ENCODE peak calls at places on chromosomes 4 and X, in five cellular contexts. One of them, this sample, is unnamed.
A peak's percentile ranks its signal among the peaks of the same experiment; 100 is the strongest.

GRCh38 chr4:2436301-2436700 is 17.5 kb downstream of the CFAP99 start:
- DNase-seq in GM12878: no peak
- DNase-seq in IMR-90: no peak
- DNase-seq in A549: no peak
- DNase-seq in K562: no peak
- DNase-seq in this sample: peak; percentile 86

GRCh38 chr4:89929425-89930272 is 35.0 kb downstream of the MMRN1 start:
- DNase-seq in IMR-90: no peak
- DNase-seq in K562: no peak
- DNase-seq in GM12878: peak; percentile 41
- DNase-seq in A549: no peak
- DNase-seq in this sample: no peak

GRCh38 chr4:157978680-157979361 is 194.0 kb downstream of the GASK1B start:
- DNase-seq in IMR-90: peak; percentile 64
- DNase-seq in GM12878: no peak
- DNase-seq in A549: peak; percentile 33
- DNase-seq in K562: peak; percentile 58
- DNase-seq in this sample: peak; percentile 56

GRCh38 chr4:111681270-111681669 is 464.0 kb upstream of the FAM241A start:
- DNase-seq in A549: no peak
- DNase-seq in K562: no peak
- DNase-seq in IMR-90: no peak
- DNase-seq in GM12878: no peak
- DNase-seq in this sample: no peak

GRCh38 chrX:77009691-77010090 is 437.5 kb upstream of the FGF16 start:
- DNase-seq in A549: no peak
- DNase-seq in IMR-90: peak; percentile 35
- DNase-seq in K562: no peak
- DNase-seq in GM12878: no peak
- DNase-seq in this sample: no peak

GRCh38 chr4:114208747-114209146 is 229.3 kb upstream of the ARSJ start:
- DNase-seq in A549: no peak
- DNase-seq in K562: no peak
- DNase-seq in IMR-90: peak; percentile 46
- DNase-seq in GM12878: no peak
- DNase-seq in this sample: no peak

GRCh38 chr4:152513078-152513477 is 22.8 kb downstream of the FBXW7 start:
- DNase-seq in K562: no peak
- DNase-seq in A549: no peak
- DNase-seq in GM12878: no peak
- DNase-seq in IMR-90: no peak
- DNase-seq in this sample: no peak

GRCh38 chr4:98677799-98678198 is 19.4 kb upstream of the TSPAN5 start:
- DNase-seq in GM12878: no peak
- DNase-seq in K562: no peak
- DNase-seq in IMR-90: peak; percentile 32
- DNase-seq in A549: no peak
- DNase-seq in this sample: no peak

GRCh38 chr4:73068496-73069337 is 799 bp downstream of the COX18 start:
- DNase-seq in GM12878: peak; percentile 17
- DNase-seq in A549: no peak
- DNase-seq in IMR-90: peak; percentile 32
- DNase-seq in K562: peak; percentile 12
- DNase-seq in this sample: peak; percentile 16

GRCh38 chrX:150429577-150429976 is 66.5 kb downstream of the MAMLD1 start:
- DNase-seq in A549: no peak
- DNase-seq in GM12878: no peak
- DNase-seq in K562: no peak
- DNase-seq in IMR-90: peak; percentile 86
- DNase-seq in this sample: no peak

GRCh38 chrX:33974676-33975075 is 157.4 kb downstream of the FAM47A start:
- DNase-seq in GM12878: no peak
- DNase-seq in K562: no peak
- DNase-seq in A549: no peak
- DNase-seq in IMR-90: no peak
- DNase-seq in this sample: no peak

GRCh38 chrX:31870267-31870666 is 798.4 kb upstream of the FTHL17 start:
- DNase-seq in IMR-90: no peak
- DNase-seq in A549: no peak
- DNase-seq in K562: no peak
- DNase-seq in GM12878: no peak
- DNase-seq in this sample: no peak

GRCh38 chrX:100648601-100649417 is 4.8 kb downstream of the SRPX2 start:
- DNase-seq in GM12878: no peak
- DNase-seq in IMR-90: peak; percentile 84
- DNase-seq in A549: no peak
- DNase-seq in K562: no peak
- DNase-seq in this sample: no peak

DNA sequence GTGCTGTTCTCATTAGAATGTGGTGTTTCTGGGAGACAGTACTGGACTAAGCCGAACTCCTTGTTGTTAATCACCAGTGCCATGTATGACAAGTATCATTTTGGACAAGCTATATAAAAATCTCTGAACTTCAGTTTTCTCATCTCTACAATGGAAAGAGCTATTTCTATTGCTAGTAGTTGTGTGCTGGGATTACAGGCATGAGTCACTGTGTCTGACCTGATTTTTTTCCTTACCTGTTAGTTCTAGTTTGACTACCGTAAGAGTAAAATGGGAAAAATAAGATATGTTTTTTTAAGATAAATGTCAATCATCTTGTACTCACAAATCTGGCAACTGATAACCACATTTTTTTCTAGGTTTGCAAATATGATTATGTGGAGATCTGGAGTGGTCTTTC is 192.3 kb downstream of the TLL1 start:
- DNase-seq in K562: no peak
- DNase-seq in GM12878: no peak
- DNase-seq in A549: no peak
- DNase-seq in IMR-90: no peak
- DNase-seq in this sample: no peak
- TF ChIP-seq RCOR1 in K562: no peak
- TF ChIP-seq RCOR1 in GM12878: no peak
- TF ChIP-seq RCOR1 in A549: no peak
- TF ChIP-seq RCOR1 in IMR-90: no peak
- TF ChIP-seq RCOR1 in this sample: no peak

DNA sequence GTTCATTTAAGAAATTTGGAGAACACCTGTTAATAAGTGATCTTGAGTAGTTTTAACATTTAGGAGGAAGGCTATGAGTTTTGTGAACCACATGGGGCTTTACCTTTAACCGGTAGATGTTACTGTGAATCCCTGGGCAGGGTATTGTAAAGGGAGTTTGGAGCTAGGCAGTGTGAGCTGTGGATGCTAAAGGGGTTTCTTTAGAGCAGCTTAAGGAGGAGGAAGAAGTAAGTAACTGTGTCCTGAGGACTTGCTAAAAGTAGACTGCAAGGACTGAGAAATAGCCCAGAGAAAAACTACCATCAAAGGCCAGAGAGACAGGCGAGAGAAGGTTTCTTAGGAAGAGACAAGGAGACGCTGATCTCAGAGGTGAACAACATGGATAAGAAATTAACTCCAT is 5.6 kb downstream of the RHOH start:
- DNase-seq in IMR-90: no peak
- DNase-seq in A549: no peak
- DNase-seq in K562: no peak
- DNase-seq in GM12878: no peak
- DNase-seq in this sample: no peak
- H3K4me3 ChIP-seq in IMR-90: no peak overlapping the region
- H3K4me3 ChIP-seq in A549: no peak overlapping the region
- H3K4me3 ChIP-seq in K562: peak overlapping the region; percentile 3
- H3K4me3 ChIP-seq in GM12878: peak overlapping the region; percentile 88
- H3K4me3 ChIP-seq in this sample: no peak overlapping the region

DNA sequence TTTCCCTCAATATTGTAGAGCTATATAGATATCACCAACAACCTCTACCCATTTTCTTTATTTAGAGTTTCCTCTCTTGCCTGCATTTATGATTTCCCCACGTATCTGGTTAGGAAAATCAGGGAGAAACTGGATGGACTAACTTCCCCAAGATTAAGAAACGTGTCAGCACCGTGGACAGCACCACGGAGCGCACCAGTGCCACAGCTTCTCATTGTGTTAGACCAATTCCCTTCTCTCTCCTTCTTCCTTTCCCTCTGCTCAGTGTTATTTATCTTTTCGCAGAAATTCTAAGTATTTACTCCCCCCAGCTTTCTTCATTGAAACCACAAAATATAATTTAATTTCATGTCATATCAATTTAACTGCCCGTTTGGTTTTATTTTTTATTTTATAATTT is 568.6 kb upstream of the BOD1L1 start:
- DNase-seq in GM12878: no peak
- DNase-seq in IMR-90: peak; percentile 69
- DNase-seq in K562: peak; percentile 8
- DNase-seq in A549: no peak
- DNase-seq in this sample: no peak
- TF ChIP-seq RCOR1 in GM12878: no peak
- TF ChIP-seq RCOR1 in IMR-90: no peak
- TF ChIP-seq RCOR1 in K562: no peak
- TF ChIP-seq RCOR1 in A549: no peak
- TF ChIP-seq RCOR1 in this sample: no peak

DNA sequence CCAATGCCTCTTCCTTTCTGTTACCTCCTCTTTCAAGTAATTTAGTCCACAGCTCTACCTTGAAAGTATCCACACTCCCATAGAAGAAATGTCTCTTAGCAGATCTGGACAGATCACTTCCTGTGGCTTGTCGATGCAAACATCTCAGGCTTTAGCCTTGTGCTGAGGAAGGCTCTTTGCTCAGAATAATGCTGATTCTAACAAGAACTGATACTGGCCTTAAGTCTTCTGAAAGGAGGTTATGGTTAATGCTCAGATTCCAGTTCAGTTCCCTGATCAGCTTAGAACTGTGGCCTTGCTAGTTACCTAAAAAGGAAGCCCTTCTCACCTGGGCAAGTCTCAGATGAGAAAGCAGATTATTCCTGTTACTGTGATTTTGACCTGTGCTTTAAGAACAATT is 230.1 kb upstream of the FAT4 start:
- DNase-seq in K562: no peak
- DNase-seq in IMR-90: no peak
- DNase-seq in A549: no peak
- DNase-seq in GM12878: no peak
- DNase-seq in this sample: no peak
- H3K4me3 ChIP-seq in K562: no peak overlapping the region
- H3K4me3 ChIP-seq in IMR-90: no peak overlapping the region
- H3K4me3 ChIP-seq in A549: no peak overlapping the region
- H3K4me3 ChIP-seq in GM12878: no peak overlapping the region
- H3K4me3 ChIP-seq in this sample: no peak overlapping the region

DNA sequence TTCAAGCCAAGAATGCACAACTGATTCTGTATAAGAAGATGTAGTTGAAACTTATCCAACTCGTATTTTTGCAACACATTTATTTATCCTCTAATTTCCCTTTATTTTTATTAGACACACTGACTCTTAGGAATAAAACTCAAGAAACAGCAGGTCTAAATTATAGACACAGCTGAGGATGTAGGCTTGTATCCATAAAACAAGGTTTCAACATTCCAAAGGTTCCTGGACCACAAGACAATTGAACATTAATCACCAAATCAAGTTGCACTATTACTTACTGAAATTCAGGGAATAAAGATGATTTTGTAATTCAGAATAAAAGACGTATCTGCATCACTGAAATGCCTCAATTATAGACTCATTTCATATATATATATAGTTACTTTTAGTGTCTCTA is 683.5 kb upstream of the GRIA3 start:
- DNase-seq in K562: no peak
- DNase-seq in GM12878: no peak
- DNase-seq in IMR-90: no peak
- DNase-seq in A549: no peak
- DNase-seq in this sample: no peak
- TF ChIP-seq RCOR1 in K562: no peak
- TF ChIP-seq RCOR1 in GM12878: no peak
- TF ChIP-seq RCOR1 in IMR-90: no peak
- TF ChIP-seq RCOR1 in A549: no peak
- TF ChIP-seq RCOR1 in this sample: no peak

GRCh38 chrX:110944793-110945466 is 149.3 kb upstream of the CHRDL1 start:
- DNase-seq in GM12878: no peak
- DNase-seq in IMR-90: no peak
- DNase-seq in A549: no peak
- DNase-seq in K562: no peak
- DNase-seq in this sample: peak; percentile 58
- H3K4me3 ChIP-seq in GM12878: no peak overlapping the region
- H3K4me3 ChIP-seq in IMR-90: no peak overlapping the region
- H3K4me3 ChIP-seq in A549: no peak overlapping the region
- H3K4me3 ChIP-seq in K562: no peak overlapping the region
- H3K4me3 ChIP-seq in this sample: no peak overlapping the region

DNA sequence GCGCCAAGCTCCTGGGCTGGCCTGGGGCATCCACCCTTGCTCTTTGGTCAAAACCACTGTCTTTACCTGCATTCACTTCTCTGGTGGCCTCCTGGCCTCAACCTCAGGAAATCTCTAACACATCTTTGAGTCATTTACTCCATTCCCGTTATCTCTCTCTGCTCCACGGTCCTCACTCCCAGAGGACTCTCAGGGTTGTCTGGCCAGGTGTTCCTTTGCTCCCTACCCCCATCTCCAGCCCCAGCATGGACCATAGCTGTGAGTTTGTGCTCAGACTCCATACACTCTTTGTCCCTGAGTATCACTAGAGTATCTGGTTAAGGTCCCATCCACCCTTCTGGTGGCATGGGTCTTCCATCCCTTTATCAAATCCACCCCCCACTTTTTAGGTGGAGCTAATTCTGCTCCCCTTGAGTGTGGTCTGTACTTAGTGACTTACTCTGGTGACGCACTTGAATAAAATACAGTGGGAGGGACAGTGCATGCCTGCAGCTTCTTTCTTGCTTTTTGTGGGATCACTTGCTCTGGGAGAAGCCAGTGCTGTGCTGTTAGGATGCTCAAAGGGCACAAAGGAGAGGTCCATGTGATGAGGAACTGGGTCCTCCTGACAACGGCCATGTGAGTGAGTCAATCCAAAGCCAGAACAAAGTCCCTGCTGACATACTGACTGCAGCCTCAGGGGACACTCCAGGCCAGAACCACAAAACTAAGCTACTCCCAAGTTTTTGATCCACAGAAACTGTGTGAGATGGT is 44.3 kb downstream of the IGFBP7 start:
- DNase-seq in A549: no peak
- DNase-seq in K562: no peak
- DNase-seq in IMR-90: peak; percentile 41
- DNase-seq in GM12878: no peak
- DNase-seq in this sample: no peak
- TF ChIP-seq RCOR1 in A549: no peak
- TF ChIP-seq RCOR1 in K562: no peak
- TF ChIP-seq RCOR1 in IMR-90: no peak
- TF ChIP-seq RCOR1 in GM12878: no peak
- TF ChIP-seq RCOR1 in this sample: no peak